ENCODE peak calls at places on chromosomes 16 and 17, in ten cellular contexts. One of them, this sample, is unnamed.

GRCh38 chr17:79862771-79863440 is 23.7 kb upstream of the CBX4 start:
- DNase-seq in CD8-positive, alpha-beta T cell: no peak
- DNase-seq in left ventricle myocardium inferior: no peak
- DNase-seq in cardiac muscle cell: no peak
- DNase-seq in astrocyte of the cerebellum: no peak
- DNase-seq in IMR-90: no peak
- DNase-seq in upper lobe of right lung: no peak
- DNase-seq in foreskin fibroblast: no peak
- DNase-seq in ascending aorta: no peak
- DNase-seq in progenitor cell of endocrine pancreas: no peak
- DNase-seq in this sample: no peak

GRCh38 chr16:75320435-75320834 is 69.0 kb upstream of the BCAR1 start:
- DNase-seq in cardiac muscle cell: no peak
- DNase-seq in foreskin fibroblast: no peak
- DNase-seq in astrocyte of the cerebellum: no peak
- DNase-seq in ascending aorta: no peak
- DNase-seq in left ventricle myocardium inferior: no peak
- DNase-seq in upper lobe of right lung: no peak
- DNase-seq in IMR-90: no peak
- DNase-seq in progenitor cell of endocrine pancreas: no peak
- DNase-seq in CD8-positive, alpha-beta T cell: no peak
- DNase-seq in this sample: no peak

GRCh38 chr16:78154729-78155461 is 55.4 kb downstream of the WWOX start:
- DNase-seq in ascending aorta: no peak
- DNase-seq in foreskin fibroblast: no peak
- DNase-seq in CD8-positive, alpha-beta T cell: no peak
- DNase-seq in left ventricle myocardium inferior: no peak
- DNase-seq in IMR-90: no peak
- DNase-seq in upper lobe of right lung: no peak
- DNase-seq in progenitor cell of endocrine pancreas: no peak
- DNase-seq in cardiac muscle cell: no peak
- DNase-seq in astrocyte of the cerebellum: no peak
- DNase-seq in this sample: no peak

GRCh38 chr17:36602924-36603384 is 1.6 kb downstream of the MRM1 start:
- DNase-seq in CD8-positive, alpha-beta T cell: peak; percentile 34
- DNase-seq in foreskin fibroblast: peak; percentile 82
- DNase-seq in left ventricle myocardium inferior: no peak
- DNase-seq in upper lobe of right lung: peak; percentile 66
- DNase-seq in IMR-90: peak; percentile 69
- DNase-seq in ascending aorta: peak; percentile 80
- DNase-seq in astrocyte of the cerebellum: peak; percentile 34
- DNase-seq in cardiac muscle cell: peak; percentile 76
- DNase-seq in progenitor cell of endocrine pancreas: peak; percentile 45
- DNase-seq in this sample: peak; percentile 69

GRCh38 chr17:33277436-33278100 is 15.5 kb downstream of the ASIC2 start:
- DNase-seq in left ventricle myocardium inferior: no peak
- DNase-seq in upper lobe of right lung: no peak
- DNase-seq in astrocyte of the cerebellum: no peak
- DNase-seq in foreskin fibroblast: peak; percentile 80
- DNase-seq in ascending aorta: no peak
- DNase-seq in cardiac muscle cell: no peak
- DNase-seq in CD8-positive, alpha-beta T cell: no peak
- DNase-seq in progenitor cell of endocrine pancreas: no peak
- DNase-seq in IMR-90: no peak
- DNase-seq in this sample: no peak

GRCh38 chr17:36120221-36120620 is 16.6 kb downstream of the CCL4 start:
- DNase-seq in left ventricle myocardium inferior: no peak
- DNase-seq in astrocyte of the cerebellum: peak; percentile 24
- DNase-seq in CD8-positive, alpha-beta T cell: no peak
- DNase-seq in progenitor cell of endocrine pancreas: no peak
- DNase-seq in foreskin fibroblast: no peak
- DNase-seq in cardiac muscle cell: no peak
- DNase-seq in ascending aorta: no peak
- DNase-seq in IMR-90: no peak
- DNase-seq in upper lobe of right lung: no peak
- DNase-seq in this sample: no peak

GRCh38 chr17:44465276-44465675 is 37.9 kb downstream of the GPATCH8 start:
- DNase-seq in cardiac muscle cell: no peak
- DNase-seq in IMR-90: no peak
- DNase-seq in astrocyte of the cerebellum: no peak
- DNase-seq in foreskin fibroblast: no peak
- DNase-seq in progenitor cell of endocrine pancreas: no peak
- DNase-seq in upper lobe of right lung: no peak
- DNase-seq in ascending aorta: no peak
- DNase-seq in left ventricle myocardium inferior: no peak
- DNase-seq in CD8-positive, alpha-beta T cell: no peak
- DNase-seq in this sample: no peak

GRCh38 chr17:48307814-48308411 is 122.1 kb downstream of the SKAP1 start:
- DNase-seq in progenitor cell of endocrine pancreas: peak; percentile 11
- DNase-seq in cardiac muscle cell: peak; percentile 68
- DNase-seq in IMR-90: peak; percentile 74
- DNase-seq in ascending aorta: no peak
- DNase-seq in upper lobe of right lung: no peak
- DNase-seq in left ventricle myocardium inferior: peak; percentile 23
- DNase-seq in astrocyte of the cerebellum: peak; percentile 50
- DNase-seq in CD8-positive, alpha-beta T cell: peak; percentile 20
- DNase-seq in foreskin fibroblast: peak; percentile 80
- DNase-seq in this sample: peak; percentile 59

GRCh38 chr17:80926601-80927250 is 64.9 kb upstream of the CHMP6 start:
- DNase-seq in progenitor cell of endocrine pancreas: no peak
- DNase-seq in IMR-90: no peak
- DNase-seq in cardiac muscle cell: no peak
- DNase-seq in CD8-positive, alpha-beta T cell: no peak
- DNase-seq in astrocyte of the cerebellum: no peak
- DNase-seq in upper lobe of right lung: peak; percentile 44
- DNase-seq in foreskin fibroblast: no peak
- DNase-seq in ascending aorta: no peak
- DNase-seq in left ventricle myocardium inferior: no peak
- DNase-seq in this sample: no peak
- TF ChIP-seq CTCF in progenitor cell of endocrine pancreas: no peak
- TF ChIP-seq CTCF in IMR-90: no peak
- TF ChIP-seq CTCF in cardiac muscle cell: no peak
- TF ChIP-seq CTCF in CD8-positive, alpha-beta T cell: no peak
- TF ChIP-seq CTCF in astrocyte of the cerebellum: no peak
- TF ChIP-seq CTCF in upper lobe of right lung: no peak
- TF ChIP-seq CTCF in foreskin fibroblast: no peak
- TF ChIP-seq CTCF in ascending aorta: no peak
- TF ChIP-seq CTCF in left ventricle myocardium inferior: no peak
- TF ChIP-seq CTCF in this sample: no peak

GRCh38 chr16:67481561-67482259 is 753 bp upstream of the ATP6V0D1 start:
- DNase-seq in left ventricle myocardium inferior: peak; percentile 48
- DNase-seq in astrocyte of the cerebellum: no peak
- DNase-seq in ascending aorta: no peak
- DNase-seq in IMR-90: peak; percentile 43
- DNase-seq in cardiac muscle cell: peak; percentile 45
- DNase-seq in CD8-positive, alpha-beta T cell: peak; percentile 20
- DNase-seq in foreskin fibroblast: peak; percentile 72
- DNase-seq in upper lobe of right lung: peak; percentile 76
- DNase-seq in progenitor cell of endocrine pancreas: no peak
- DNase-seq in this sample: peak; percentile 60

GRCh38 chr16:67483731-67484525 is 581 bp upstream of the AGRP start:
- DNase-seq in cardiac muscle cell: no peak
- DNase-seq in upper lobe of right lung: no peak
- DNase-seq in left ventricle myocardium inferior: no peak
- DNase-seq in foreskin fibroblast: peak; percentile 58
- DNase-seq in CD8-positive, alpha-beta T cell: no peak
- DNase-seq in ascending aorta: no peak
- DNase-seq in astrocyte of the cerebellum: no peak
- DNase-seq in IMR-90: peak; percentile 24
- DNase-seq in progenitor cell of endocrine pancreas: no peak
- DNase-seq in this sample: no peak

GRCh38 chr16:67480833-67481560 is at the start of gene ATP6V0D1:
- DNase-seq in foreskin fibroblast: peak; percentile 100
- DNase-seq in left ventricle myocardium inferior: peak; percentile 99
- DNase-seq in IMR-90: peak; percentile 97
- DNase-seq in CD8-positive, alpha-beta T cell: peak; percentile 98
- DNase-seq in cardiac muscle cell: peak; percentile 99
- DNase-seq in upper lobe of right lung: peak; percentile 99
- DNase-seq in ascending aorta: peak; percentile 99
- DNase-seq in progenitor cell of endocrine pancreas: peak; percentile 99
- DNase-seq in astrocyte of the cerebellum: peak; percentile 93
- DNase-seq in this sample: peak; percentile 99

GRCh38 chr16:67482260-67482924 is 955 bp downstream of the AGRP start:
- DNase-seq in CD8-positive, alpha-beta T cell: no peak
- DNase-seq in ascending aorta: no peak
- DNase-seq in foreskin fibroblast: no peak
- DNase-seq in left ventricle myocardium inferior: no peak
- DNase-seq in upper lobe of right lung: no peak
- DNase-seq in astrocyte of the cerebellum: no peak
- DNase-seq in progenitor cell of endocrine pancreas: no peak
- DNase-seq in cardiac muscle cell: no peak
- DNase-seq in IMR-90: no peak
- DNase-seq in this sample: no peak

DNA sequence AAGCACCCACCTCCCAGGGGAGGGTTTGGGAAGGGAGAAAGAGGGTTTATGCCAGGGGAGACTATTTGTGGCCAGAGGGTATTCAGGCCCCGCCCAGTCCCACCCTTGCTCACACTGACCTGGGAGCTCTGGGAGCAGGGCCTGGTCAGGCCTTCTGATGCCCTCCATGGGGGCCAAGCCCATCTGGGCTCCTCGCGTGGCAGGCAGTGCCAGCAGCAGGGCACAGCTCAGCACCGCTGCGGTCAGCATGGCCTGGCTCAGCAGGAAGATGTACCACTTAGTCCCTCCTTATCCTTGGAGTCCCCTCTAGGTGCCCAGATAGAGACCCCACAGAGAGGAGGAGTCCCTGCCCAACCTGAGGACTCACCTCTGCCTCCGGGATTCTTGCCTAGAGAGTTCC is at the start of gene AGRP:
- DNase-seq in ascending aorta: no peak
- DNase-seq in astrocyte of the cerebellum: no peak
- DNase-seq in foreskin fibroblast: no peak
- DNase-seq in cardiac muscle cell: no peak
- DNase-seq in left ventricle myocardium inferior: no peak
- DNase-seq in CD8-positive, alpha-beta T cell: no peak
- DNase-seq in IMR-90: no peak
- DNase-seq in progenitor cell of endocrine pancreas: no peak
- DNase-seq in upper lobe of right lung: no peak
- DNase-seq in this sample: no peak
- TF ChIP-seq CTCF in ascending aorta: no peak
- TF ChIP-seq CTCF in astrocyte of the cerebellum: no peak
- TF ChIP-seq CTCF in foreskin fibroblast: no peak
- TF ChIP-seq CTCF in cardiac muscle cell: no peak
- TF ChIP-seq CTCF in left ventricle myocardium inferior: no peak
- TF ChIP-seq CTCF in CD8-positive, alpha-beta T cell: no peak
- TF ChIP-seq CTCF in IMR-90: no peak
- TF ChIP-seq CTCF in progenitor cell of endocrine pancreas: no peak
- TF ChIP-seq CTCF in upper lobe of right lung: no peak
- TF ChIP-seq CTCF in this sample: no peak

GRCh38 chr16:85085721-85086120 is 26.6 kb downstream of the CIBAR2 start:
- DNase-seq in astrocyte of the cerebellum: no peak
- DNase-seq in left ventricle myocardium inferior: no peak
- DNase-seq in IMR-90: no peak
- DNase-seq in ascending aorta: no peak
- DNase-seq in progenitor cell of endocrine pancreas: no peak
- DNase-seq in foreskin fibroblast: no peak
- DNase-seq in CD8-positive, alpha-beta T cell: no peak
- DNase-seq in cardiac muscle cell: no peak
- DNase-seq in upper lobe of right lung: no peak
- DNase-seq in this sample: no peak

GRCh38 chr16:85087899-85088569 is 24.2 kb downstream of the CIBAR2 start:
- DNase-seq in astrocyte of the cerebellum: no peak
- DNase-seq in foreskin fibroblast: no peak
- DNase-seq in left ventricle myocardium inferior: no peak
- DNase-seq in CD8-positive, alpha-beta T cell: no peak
- DNase-seq in progenitor cell of endocrine pancreas: no peak
- DNase-seq in ascending aorta: no peak
- DNase-seq in IMR-90: no peak
- DNase-seq in upper lobe of right lung: no peak
- DNase-seq in cardiac muscle cell: no peak
- DNase-seq in this sample: no peak

GRCh38 chr16:85088570-85089214 is 23.6 kb downstream of the CIBAR2 start:
- DNase-seq in CD8-positive, alpha-beta T cell: no peak
- DNase-seq in progenitor cell of endocrine pancreas: no peak
- DNase-seq in upper lobe of right lung: no peak
- DNase-seq in cardiac muscle cell: no peak
- DNase-seq in left ventricle myocardium inferior: no peak
- DNase-seq in ascending aorta: no peak
- DNase-seq in IMR-90: no peak
- DNase-seq in astrocyte of the cerebellum: no peak
- DNase-seq in foreskin fibroblast: peak; percentile 40
- DNase-seq in this sample: no peak

GRCh38 chr16:85084841-85085535 is 27.3 kb downstream of the CIBAR2 start:
- DNase-seq in foreskin fibroblast: no peak
- DNase-seq in IMR-90: no peak
- DNase-seq in CD8-positive, alpha-beta T cell: no peak
- DNase-seq in ascending aorta: no peak
- DNase-seq in astrocyte of the cerebellum: no peak
- DNase-seq in upper lobe of right lung: no peak
- DNase-seq in progenitor cell of endocrine pancreas: no peak
- DNase-seq in cardiac muscle cell: no peak
- DNase-seq in left ventricle myocardium inferior: no peak
- DNase-seq in this sample: no peak

DNA sequence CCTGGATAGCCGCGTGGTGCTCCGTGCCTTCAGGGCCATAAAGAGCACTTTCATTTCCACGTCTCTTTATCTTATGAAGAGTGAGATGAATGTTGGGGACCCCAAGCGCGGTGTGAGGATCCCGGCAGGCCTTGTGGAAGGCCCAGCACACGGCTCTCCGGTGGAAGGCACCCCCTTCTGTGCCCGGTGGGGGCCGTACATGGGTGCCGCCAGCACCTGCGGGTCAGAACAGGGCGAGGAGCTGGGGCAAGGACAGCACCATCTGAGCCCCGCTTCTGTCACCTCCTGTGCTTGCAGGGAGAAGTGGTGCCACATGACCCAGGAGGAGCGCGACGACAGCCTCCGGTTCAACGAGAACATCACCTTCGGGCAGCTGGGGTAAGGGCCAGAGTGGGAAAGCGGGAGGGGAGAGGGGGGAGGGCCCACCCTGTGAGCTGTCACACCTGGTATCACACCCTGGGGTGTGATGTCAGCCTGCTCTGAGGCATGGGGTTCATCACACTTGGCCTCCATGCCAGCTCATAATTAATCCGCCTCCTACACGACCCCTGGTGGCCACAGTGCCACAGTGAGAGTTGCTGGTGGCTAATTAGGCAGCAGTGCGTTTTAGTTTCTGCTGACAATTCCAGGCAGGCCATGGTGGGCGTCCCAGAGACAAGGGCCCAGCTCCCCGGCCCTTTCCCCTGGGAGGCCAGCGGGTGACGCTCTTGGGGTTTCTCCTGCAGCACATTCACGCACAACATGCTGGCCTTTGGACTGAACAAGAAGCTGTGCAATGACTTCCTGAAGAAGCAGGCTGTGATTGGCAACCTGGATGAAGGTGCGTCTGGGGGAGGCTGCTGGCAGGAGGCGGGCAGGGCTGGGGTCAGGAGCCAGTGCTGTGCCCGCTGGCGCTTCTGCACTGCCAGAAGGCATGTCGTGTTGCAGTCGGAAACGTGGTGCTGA is 25.7 kb downstream of the CIBAR2 start:
- DNase-seq in upper lobe of right lung: peak; percentile 83
- DNase-seq in progenitor cell of endocrine pancreas: peak; percentile 52
- DNase-seq in foreskin fibroblast: peak; percentile 64
- DNase-seq in ascending aorta: peak; percentile 77
- DNase-seq in cardiac muscle cell: peak; percentile 65
- DNase-seq in CD8-positive, alpha-beta T cell: peak; percentile 64
- DNase-seq in IMR-90: peak; percentile 46
- DNase-seq in astrocyte of the cerebellum: peak; percentile 33
- DNase-seq in left ventricle myocardium inferior: peak; percentile 78
- DNase-seq in this sample: peak; percentile 63
- TF ChIP-seq CTCF in upper lobe of right lung: peak; percentile 80
- TF ChIP-seq CTCF in progenitor cell of endocrine pancreas: peak; percentile 81
- TF ChIP-seq CTCF in foreskin fibroblast: peak; percentile 39
- TF ChIP-seq CTCF in ascending aorta: peak; percentile 74
- TF ChIP-seq CTCF in cardiac muscle cell: peak; percentile 67
- TF ChIP-seq CTCF in CD8-positive, alpha-beta T cell: peak; percentile 73
- TF ChIP-seq CTCF in IMR-90: peak; percentile 63
- TF ChIP-seq CTCF in astrocyte of the cerebellum: peak; percentile 86
- TF ChIP-seq CTCF in left ventricle myocardium inferior: peak; percentile 84
- TF ChIP-seq CTCF in this sample: peak; percentile 81

DNA sequence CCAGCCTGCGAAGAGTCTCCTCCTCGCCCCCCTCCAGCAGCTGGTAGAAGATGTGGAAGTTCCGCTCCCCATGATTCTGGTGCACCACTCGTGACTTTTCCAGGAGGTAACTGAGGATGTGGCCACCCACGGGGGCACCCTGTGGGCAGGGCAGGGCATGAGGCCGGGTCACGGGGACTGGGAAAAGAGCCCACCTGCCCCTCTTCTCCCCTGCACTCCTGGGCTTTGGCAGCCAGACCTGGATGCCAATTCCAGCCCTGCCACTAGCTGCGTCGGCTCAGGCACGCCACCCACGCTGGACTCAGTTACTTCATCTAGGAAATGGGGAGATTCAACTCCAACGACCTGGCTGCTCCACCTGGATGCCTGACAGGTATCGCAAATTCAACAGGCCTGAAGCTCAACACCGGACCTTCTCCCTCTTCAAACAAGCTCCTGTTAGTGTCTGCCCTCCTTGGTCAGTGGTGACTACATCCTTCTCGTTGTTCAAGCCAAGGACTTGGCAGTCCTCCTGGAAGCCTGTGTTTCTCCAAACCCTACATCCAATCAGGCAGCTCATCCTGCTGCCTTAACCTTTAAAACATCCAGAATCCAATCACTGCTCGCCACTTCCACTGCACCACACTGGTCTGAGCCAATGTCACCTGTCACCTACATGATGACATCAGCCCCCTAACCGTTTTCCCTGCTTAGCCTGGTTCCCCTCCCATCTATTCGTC is 11.6 kb downstream of the MYO1C start:
- DNase-seq in upper lobe of right lung: no peak
- DNase-seq in ascending aorta: no peak
- DNase-seq in left ventricle myocardium inferior: no peak
- DNase-seq in IMR-90: peak; percentile 74
- DNase-seq in CD8-positive, alpha-beta T cell: no peak
- DNase-seq in cardiac muscle cell: peak; percentile 36
- DNase-seq in foreskin fibroblast: peak; percentile 52
- DNase-seq in astrocyte of the cerebellum: peak; percentile 61
- DNase-seq in progenitor cell of endocrine pancreas: no peak
- DNase-seq in this sample: no peak
- TF ChIP-seq CTCF in upper lobe of right lung: no peak
- TF ChIP-seq CTCF in ascending aorta: no peak
- TF ChIP-seq CTCF in left ventricle myocardium inferior: no peak
- TF ChIP-seq CTCF in IMR-90: no peak
- TF ChIP-seq CTCF in CD8-positive, alpha-beta T cell: no peak
- TF ChIP-seq CTCF in cardiac muscle cell: no peak
- TF ChIP-seq CTCF in foreskin fibroblast: no peak
- TF ChIP-seq CTCF in astrocyte of the cerebellum: no peak
- TF ChIP-seq CTCF in progenitor cell of endocrine pancreas: no peak
- TF ChIP-seq CTCF in this sample: no peak

This sample was measured in endothelial cell of umbilical vein.